ENCODE peak calls at places on chromosomes 11 and 22, in six cellular contexts. R is A549, X is heart left ventricle, V is Peyer's patch, M is lower leg skin, F is body of pancreas. E is an unnamed sample.

GRCh38 chr22:27988704-27989103 is 69.6 kb upstream of the PITPNB start:
- DNase-seq in R (no peak), X (no peak), V (no peak), M (no peak), F (no peak), E (no peak)

GRCh38 chr11:19027829-19028595 is 32.5 kb downstream of the MRGPRX2 start:
- DNase-seq in R (peak; percentile 15), X (no peak), V (no peak), M (no peak), F (no peak), E (no peak)

GRCh38 chr11:22558638-22559037 is 67.0 kb downstream of the FANCF start:
- DNase-seq in R (no peak), X (no peak), V (no peak), M (no peak), F (peak; percentile 29), E (no peak)

GRCh38 chr11:120235024-120235628 is 4.8 kb upstream of the POU2F3 start:
- DNase-seq in R (peak; percentile 64), X (no peak), V (peak; percentile 24), M (peak; percentile 54), F (peak; percentile 86), E (no peak)

GRCh38 chr11:124075841-124076571 is 34.9 kb upstream of the OR10G7 start:
- DNase-seq in R (peak; percentile 10), X (no peak), V (no peak), M (no peak), F (peak; percentile 54), E (no peak)

GRCh38 chr11:129364143-129364654 is 11.4 kb upstream of the BARX2 start:
- DNase-seq in R (peak; percentile 29), X (peak; percentile 78), V (peak; percentile 21), M (peak; percentile 54), F (peak; percentile 87), E (peak; percentile 51)

GRCh38 chr22:48743601-48744282 is 1083.9 kb downstream of the BRD1 start:
- DNase-seq in R (no peak), X (no peak), V (no peak), M (no peak), F (no peak), E (no peak)

GRCh38 chr22:32204211-32204855 is 540 bp downstream of the RFPL2 start:
- DNase-seq in R (peak; percentile 32), X (no peak), V (no peak), M (no peak), F (peak; percentile 41), E (no peak)

GRCh38 chr11:75275581-75275980 is 35.0 kb downstream of the TPBGL start:
- DNase-seq in R (no peak), X (peak; percentile 50), V (peak; percentile 88), M (peak; percentile 47), F (peak; percentile 31), E (no peak)

GRCh38 chr22:46673205-46673604 is 53.0 kb downstream of the GRAMD4 start:
- DNase-seq in R (no peak), X (no peak), V (no peak), M (no peak), F (no peak), E (no peak)

DNA sequence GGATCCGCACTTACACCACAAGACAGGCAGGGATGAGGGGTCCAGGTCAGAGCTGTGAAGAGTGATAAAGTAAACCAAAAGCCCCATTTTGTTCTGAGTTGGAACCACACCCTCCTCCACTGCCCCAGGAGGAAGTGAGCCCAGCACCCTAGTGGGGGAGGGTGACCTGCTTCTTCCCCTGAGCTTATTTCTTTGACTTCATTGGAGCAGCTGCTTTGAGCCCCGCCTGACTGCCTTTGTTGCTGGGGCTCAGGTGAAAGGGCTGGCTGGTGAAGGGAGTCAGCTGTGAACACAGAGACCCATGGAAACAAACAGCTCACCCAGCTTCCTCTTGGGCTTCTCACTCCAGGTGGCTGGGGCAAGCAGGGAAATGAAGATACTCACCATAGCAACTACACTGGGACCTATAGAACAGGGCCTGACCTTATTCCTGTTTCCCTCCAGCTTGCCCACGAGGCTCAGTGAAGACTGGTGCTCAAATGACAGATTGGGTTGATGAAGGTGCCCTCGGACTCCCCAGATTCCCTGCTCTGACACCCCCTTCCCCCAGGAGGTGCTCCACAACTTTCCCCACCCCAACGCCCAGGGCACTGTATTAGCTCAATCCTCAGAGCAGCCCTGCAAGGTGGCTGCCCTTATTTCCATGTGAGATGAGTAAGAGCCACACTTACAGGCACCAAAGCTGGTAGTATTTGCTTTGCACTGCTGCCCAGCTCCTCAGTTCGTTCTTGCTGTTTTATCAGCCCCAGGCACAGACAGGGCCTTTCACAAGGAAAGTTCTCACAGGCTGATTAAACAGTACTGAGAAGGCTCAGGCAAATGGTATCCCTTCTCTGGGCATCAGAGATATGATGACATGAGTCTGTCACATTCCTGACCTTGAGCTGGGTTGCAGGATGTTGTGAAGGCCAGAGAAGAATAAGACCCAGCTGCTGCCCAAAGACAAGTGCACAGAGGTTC is 2.4 kb downstream of the UCP2 start:
- DNase-seq in R (no peak), X (no peak), V (peak; percentile 93), M (peak; percentile 56), F (peak; percentile 58), E (no peak)
- H3K4me3 ChIP-seq in R (peak overlapping the region; percentile 62), X (peak overlapping the region; percentile 63), V (peak overlapping the region; percentile 76), M (no peak overlapping the region), F (no peak overlapping the region), E (no peak overlapping the region)

GRCh38 chr11:3042496-3043314 is 14.5 kb downstream of the CARS1 start:
- DNase-seq in R (no peak), X (no peak), V (no peak), M (no peak), F (no peak), E (no peak)
- TF ChIP-seq POLR2A in R (no peak), X (no peak), V (no peak), M (no peak), F (no peak), E (no peak)

GRCh38 chr11:9187616-9188015 is 77.5 kb downstream of the DENND5A start:
- DNase-seq in R (no peak), X (no peak), V (no peak), M (no peak), F (no peak), E (no peak)
- H3K4me3 ChIP-seq in R (no peak overlapping the region), X (no peak overlapping the region), V (no peak overlapping the region), M (no peak overlapping the region), F (no peak overlapping the region), E (no peak overlapping the region)

GRCh38 chr11:59174664-59175033 is 2.7 kb downstream of the DTX4 start:
- DNase-seq in R (no peak), X (no peak), V (no peak), M (no peak), F (no peak), E (no peak)

GRCh38 chr11:59173964-59174663 is 2.2 kb downstream of the DTX4 start:
- DNase-seq in R (no peak), X (no peak), V (no peak), M (no peak), F (peak; percentile 67), E (no peak)

GRCh38 chr11:59178401-59178800 is 6.5 kb downstream of the DTX4 start:
- DNase-seq in R (no peak), X (no peak), V (no peak), M (no peak), F (no peak), E (no peak)

GRCh38 chr11:59175104-59175503 is 3.2 kb downstream of the DTX4 start:
- DNase-seq in R (no peak), X (no peak), V (no peak), M (no peak), F (no peak), E (no peak)

GRCh38 chr11:59176330-59176729 is 4.4 kb downstream of the DTX4 start:
- DNase-seq in R (no peak), X (no peak), V (no peak), M (no peak), F (no peak), E (no peak)
- TF ChIP-seq POLR2A in R (no peak), X (no peak), V (no peak), M (no peak), F (no peak), E (no peak)

GRCh38 chr11:88507771-88508557 is 170.4 kb upstream of the CTSC start:
- DNase-seq in R (no peak), X (no peak), V (no peak), M (no peak), F (no peak), E (no peak)

GRCh38 chr11:88508558-88508807 is 170.9 kb upstream of the CTSC start:
- DNase-seq in R (no peak), X (no peak), V (no peak), M (no peak), F (no peak), E (no peak)

GRCh38 chr11:88508808-88509581 is 171.5 kb upstream of the CTSC start:
- DNase-seq in R (no peak), X (no peak), V (no peak), M (no peak), F (peak; percentile 34), E (no peak)
- H3K4me3 ChIP-seq in R (peak overlapping the region; percentile 42), X (peak overlapping the region; percentile 47), V (peak overlapping the region; percentile 32), M (peak overlapping the region; percentile 3), F (peak overlapping the region; percentile 8), E (peak overlapping the region; percentile 38)

GRCh38 chr22:45612451-45612901 is 59.2 kb upstream of the ATXN10 start:
- DNase-seq in R (no peak), X (peak; percentile 61), V (no peak), M (peak; percentile 66), F (no peak), E (peak; percentile 30)
- TF ChIP-seq POLR2A in R (no peak), X (no peak), V (no peak), M (no peak), F (no peak), E (no peak)

E was measured in tibial nerve.